ENCODE peak calls at places on chromosomes 13 and 19, in six cellular contexts. F is retina; O is stimulated activated CD4-positive, alpha-beta T cell treated with anti-CD3 and anti-CD28 coated beads, Interleukin-1b, Interleukin-23, amount 100 ng/mL, for 1 hour; J is stromal cell of bone marrow; C is foreskin fibroblast; E is psoas muscle. N is an unnamed sample.

GRCh38 chr19:54100560-54100959 is at the start of gene OSCAR:
- DNase-seq in F (no peak), O (no peak), J (no peak), C (no peak), E (no peak), N (no peak)

GRCh38 chr13:30004204-30004603 is 153.8 kb upstream of the UBL3 start:
- DNase-seq in F (no peak), O (no peak), J (peak; percentile 31), C (no peak), E (no peak), N (no peak)

GRCh38 chr19:44814132-44814470 is 5.2 kb downstream of the BCAM start:
- DNase-seq in F (no peak), O (no peak), J (no peak), C (no peak), E (no peak), N (no peak)

GRCh38 chr13:39963612-39964011 is 308.1 kb downstream of the COG6 start:
- DNase-seq in F (no peak), O (no peak), J (no peak), C (no peak), E (no peak), N (no peak)

GRCh38 chr13:111117289-111117688 is 2.2 kb downstream of the ARHGEF7 start:
- DNase-seq in F (no peak), O (no peak), J (no peak), C (peak; percentile 15), E (no peak), N (no peak)

GRCh38 chr19:45406957-45407375 is 522 bp downstream of the POLR1G start:
- DNase-seq in F (no peak), O (no peak), J (no peak), C (no peak), E (no peak), N (no peak)

GRCh38 chr13:45538382-45538781 is 73.6 kb downstream of the COG3 start:
- DNase-seq in F (no peak), O (no peak), J (no peak), C (no peak), E (no peak), N (no peak)

GRCh38 chr13:73464758-73465628 is 406.2 kb downstream of the KLF5 start:
- DNase-seq in F (no peak), O (no peak), J (no peak), C (no peak), E (no peak), N (no peak)

GRCh38 chr13:110644892-110645521 is 29.7 kb downstream of the NAXD start:
- DNase-seq in F (peak; percentile 79), O (peak; percentile 10), J (peak; percentile 14), C (peak; percentile 67), E (peak; percentile 83), N (no peak)

GRCh38 chr19:47598407-47599349 is 10.3 kb upstream of the BICRA start:
- DNase-seq in F (peak; percentile 22), O (no peak), J (peak; percentile 97), C (peak; percentile 95), E (peak; percentile 66), N (peak; percentile 93)

GRCh38 chr19:38321646-38322323 is 2.1 kb downstream of the KCNK6 start:
- DNase-seq in F (no peak), O (no peak), J (no peak), C (no peak), E (no peak), N (no peak)

GRCh38 chr19:3606690-3607289 is at the start of gene TBXA2R:
- DNase-seq in F (peak; percentile 48), O (no peak), J (peak; percentile 46), C (peak; percentile 50), E (no peak), N (no peak)

GRCh38 chr19:55368701-55369563 is 1.3 kb downstream of the IL11 start:
- DNase-seq in F (peak; percentile 51), O (no peak), J (no peak), C (peak; percentile 75), E (no peak), N (no peak)

GRCh38 chr13:77375554-77375953 is 48.7 kb upstream of the MYCBP2 start:
- DNase-seq in F (no peak), O (no peak), J (no peak), C (no peak), E (no peak), N (no peak)

GRCh38 chr19:6876790-6877189 is 10.6 kb upstream of the ADGRE1 start:
- DNase-seq in F (no peak), O (no peak), J (no peak), C (no peak), E (no peak), N (no peak)

GRCh38 chr13:45448965-45449559 is 15.7 kb upstream of the COG3 start:
- DNase-seq in F (no peak), O (no peak), J (no peak), C (no peak), E (no peak), N (no peak)

GRCh38 chr19:53388168-53388567 is 6.8 kb upstream of the ZNF765 start:
- DNase-seq in F (no peak), O (no peak), J (no peak), C (peak; percentile 5), E (no peak), N (no peak)

GRCh38 chr13:21668665-21669599 is 1.9 kb upstream of the FGF9 start:
- DNase-seq in F (peak; percentile 88), O (no peak), J (no peak), C (no peak), E (peak; percentile 50), N (no peak)

GRCh38 chr19:49409441-49410029 is 13.7 kb downstream of the PTH2 start:
- DNase-seq in F (no peak), O (no peak), J (no peak), C (no peak), E (no peak), N (no peak)

GRCh38 chr19:38203197-38203596 is 20.8 kb downstream of the DPF1 start:
- DNase-seq in F (no peak), O (no peak), J (no peak), C (no peak), E (no peak), N (no peak)

GRCh38 chr19:33819875-33820781 is 23.5 kb downstream of the KCTD15 start:
- DNase-seq in F (peak; percentile 88), O (no peak), J (no peak), C (peak; percentile 77), E (peak; percentile 87), N (no peak)

GRCh38 chr19:31444931-31445330 is 95.7 kb upstream of the TSHZ3 start:
- DNase-seq in F (no peak), O (no peak), J (no peak), C (no peak), E (no peak), N (no peak)

GRCh38 chr13:50080856-50081105 is 65.5 kb downstream of the KCNRG start:
- DNase-seq in F (no peak), O (no peak), J (no peak), C (peak; percentile 19), E (no peak), N (no peak)

N was measured in astrocyte of the cerebellum.